ENCODE peak calls at places on chromosome 1, in ten cellular contexts. P, M, B, Z, A, K, T, R, G and X are unnamed samples.

GRCh38 chr1:78143152-78143551 is 97.4 kb downstream of the GIPC2 start:
- DNase-seq in G (peak; percentile 10), M (no peak), A (no peak), B (no peak), T (no peak), R (no peak), Z (no peak), K (no peak), P (no peak), X (no peak)

GRCh38 chr1:145747398-145748247 is 28.3 kb downstream of the CD160 start:
- DNase-seq in K (no peak), G (no peak), B (no peak), T (no peak), P (no peak), M (no peak), A (no peak), R (no peak), Z (no peak), X (no peak)

GRCh38 chr1:112445591-112445990 is 49.6 kb downstream of the CTTNBP2NL start:
- DNase-seq in R (no peak), A (no peak), Z (no peak), G (no peak), M (no peak), P (no peak), T (no peak), B (peak; percentile 39), K (no peak), X (no peak)

GRCh38 chr1:199472025-199472424 is 555.5 kb upstream of the NR5A2 start:
- DNase-seq in K (no peak), Z (no peak), G (no peak), R (no peak), P (no peak), B (no peak), T (no peak), A (no peak), M (no peak), X (no peak)

GRCh38 chr1:206723500-206724472 is 39.1 kb downstream of the MAPKAPK2 start:
- DNase-seq in A (peak; percentile 52), T (no peak), M (peak; percentile 65), G (no peak), K (peak; percentile 78), B (peak; percentile 86), Z (peak; percentile 47), R (no peak), P (no peak), X (no peak)

GRCh38 chr1:38835230-38835827 is 24.2 kb downstream of the RRAGC start:
- DNase-seq in G (peak; percentile 52), Z (peak; percentile 42), T (no peak), R (no peak), P (no peak), B (peak; percentile 87), M (no peak), K (peak; percentile 43), A (peak; percentile 37), X (no peak)

GRCh38 chr1:8335246-8335645 is 17.3 kb downstream of the SLC45A1 start:
- DNase-seq in Z (no peak), G (no peak), A (no peak), T (no peak), K (no peak), B (no peak), R (no peak), P (peak; percentile 48), M (no peak), X (no peak)

GRCh38 chr1:21663251-21663950 is 5.8 kb downstream of the RAP1GAP start:
- DNase-seq in P (peak; percentile 51), K (no peak), G (no peak), B (no peak), R (no peak), M (peak; percentile 7), T (no peak), Z (peak; percentile 14), A (no peak), X (no peak)

GRCh38 chr1:205455581-205456382 is at the start of gene BLACAT1:
- DNase-seq in T (no peak), K (no peak), P (no peak), A (no peak), B (no peak), R (no peak), M (no peak), Z (no peak), G (no peak), X (no peak)

GRCh38 chr1:36160949-36161485 is 5.1 kb downstream of the MAP7D1 start:
- DNase-seq in R (no peak), K (peak; percentile 48), G (no peak), M (peak; percentile 51), A (peak; percentile 69), Z (no peak), B (peak; percentile 71), T (no peak), P (peak; percentile 85), X (peak; percentile 66)

GRCh38 chr1:30523055-30524020 is 200.0 kb downstream of the MATN1 start:
- DNase-seq in G (no peak), R (no peak), M (peak; percentile 11), P (no peak), K (no peak), B (peak; percentile 48), T (no peak), Z (no peak), A (no peak), X (no peak)

GRCh38 chr1:218250492-218250891 is 34.6 kb upstream of the RRP15 start:
- DNase-seq in G (no peak), K (no peak), P (no peak), T (no peak), B (no peak), M (no peak), Z (no peak), R (no peak), A (no peak), X (no peak)

GRCh38 chr1:114154146-114154962 is 685 bp upstream of the SYT6 start:
- DNase-seq in B (no peak), K (no peak), A (no peak), Z (peak; percentile 20), M (no peak), R (no peak), G (no peak), P (no peak), T (no peak), X (no peak)

GRCh38 chr1:46526013-46526688 is 25.3 kb downstream of the KNCN start:
- DNase-seq in T (no peak), R (no peak), A (no peak), P (peak; percentile 40), M (no peak), K (no peak), B (no peak), G (no peak), Z (no peak), X (no peak)
- TF ChIP-seq POLR2A in T (no peak), R (no peak), A (no peak), P (no peak), M (no peak), K (no peak), B (no peak), G (no peak), Z (no peak), X (no peak)

GRCh38 chr1:201405484-201405831 is 6.3 kb upstream of the LAD1 start:
- DNase-seq in T (no peak), K (peak; percentile 62), P (no peak), G (no peak), A (no peak), M (no peak), R (no peak), B (no peak), Z (peak; percentile 60), X (no peak)
- TF ChIP-seq POLR2A in T (no peak), K (no peak), P (no peak), G (no peak), A (no peak), M (no peak), R (no peak), B (no peak), Z (no peak), X (no peak)

DNA sequence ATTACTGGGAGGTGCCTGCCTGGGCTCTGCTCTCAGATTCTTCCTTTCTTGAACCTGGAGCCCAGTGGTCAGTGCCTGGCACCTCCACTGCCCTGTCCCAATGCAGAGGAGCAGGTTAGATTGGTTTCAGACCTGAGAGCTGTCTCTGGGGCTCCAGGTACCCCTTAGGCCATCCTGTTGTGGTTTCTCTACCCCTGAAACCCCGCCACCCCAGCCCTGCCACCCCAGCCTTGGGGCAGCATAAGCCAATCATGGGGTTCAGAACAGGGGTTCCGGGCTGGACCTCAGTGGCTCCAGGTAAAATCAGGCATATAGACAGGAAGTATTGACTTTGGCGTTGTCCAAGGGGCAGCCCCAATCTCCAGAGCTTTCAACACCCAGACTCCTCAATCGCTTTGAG is 3.2 kb upstream of the SLC6A9 start:
- DNase-seq in P (no peak), Z (no peak), B (no peak), R (no peak), M (no peak), A (no peak), G (no peak), K (no peak), T (no peak), X (no peak)
- TF ChIP-seq POLR2A in P (no peak), Z (no peak), B (no peak), R (no peak), M (no peak), A (no peak), G (no peak), K (no peak), T (no peak), X (no peak)

DNA sequence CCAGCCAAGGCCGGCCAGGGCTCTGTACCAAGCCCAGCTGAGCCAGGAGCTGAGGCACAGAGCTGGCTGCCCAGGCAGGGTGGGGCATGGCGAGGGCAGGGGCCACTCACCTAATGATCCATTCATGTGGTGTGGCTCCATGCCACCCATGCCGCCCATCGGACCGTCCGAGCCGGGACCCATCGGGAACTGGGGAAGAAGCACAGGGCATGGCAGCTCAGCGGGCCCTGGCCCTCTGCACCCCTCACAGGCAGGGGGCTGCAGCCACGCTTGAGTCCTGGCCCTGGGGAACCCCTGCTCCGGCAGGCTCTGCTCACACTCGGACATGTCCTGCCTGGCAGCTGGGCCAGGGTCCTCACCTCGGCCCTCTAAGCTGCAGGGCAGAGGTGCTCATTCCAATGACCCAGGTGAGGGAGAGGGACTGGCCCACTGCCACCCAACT is 28.7 kb downstream of the MRPL37 start:
- DNase-seq in A (no peak), Z (no peak), R (no peak), G (no peak), T (no peak), M (no peak), B (no peak), P (no peak), K (no peak), X (no peak)
- TF ChIP-seq POLR2A in A (no peak), Z (no peak), R (no peak), G (no peak), T (no peak), M (no peak), B (no peak), P (no peak), K (no peak), X (no peak)